ENCODE peak calls at places on chromosomes 7 and 10, in eight cellular contexts. One of them, this sample, is unnamed.

GRCh38 chr10:62869958-62870357 is 53.8 kb upstream of the EGR2 start:
- DNase-seq in H54: no peak
- DNase-seq in right lobe of liver: no peak
- DNase-seq in Peyer's patch: no peak
- DNase-seq in body of pancreas: no peak
- DNase-seq in spleen: no peak
- DNase-seq in A549: no peak
- DNase-seq in lower leg skin: no peak
- DNase-seq in this sample: no peak

GRCh38 chr10:111789821-111790220 is 393.7 kb downstream of the GPAM start:
- DNase-seq in H54: no peak
- DNase-seq in right lobe of liver: no peak
- DNase-seq in Peyer's patch: no peak
- DNase-seq in body of pancreas: no peak
- DNase-seq in spleen: no peak
- DNase-seq in A549: no peak
- DNase-seq in lower leg skin: no peak
- DNase-seq in this sample: no peak

GRCh38 chr10:49518982-49519578 is 19.8 kb downstream of the ERCC6 start:
- DNase-seq in H54: peak; percentile 23
- DNase-seq in right lobe of liver: no peak
- DNase-seq in Peyer's patch: no peak
- DNase-seq in body of pancreas: peak; percentile 32
- DNase-seq in spleen: no peak
- DNase-seq in A549: peak; percentile 59
- DNase-seq in lower leg skin: no peak
- DNase-seq in this sample: no peak

GRCh38 chr7:30020535-30020934 is 6.0 kb downstream of the FKBP14 start:
- DNase-seq in H54: no peak
- DNase-seq in right lobe of liver: no peak
- DNase-seq in Peyer's patch: no peak
- DNase-seq in body of pancreas: no peak
- DNase-seq in spleen: no peak
- DNase-seq in A549: no peak
- DNase-seq in lower leg skin: no peak
- DNase-seq in this sample: no peak

GRCh38 chr10:44697096-44697495 is 214.0 kb upstream of the TMEM72 start:
- DNase-seq in H54: no peak
- DNase-seq in right lobe of liver: no peak
- DNase-seq in Peyer's patch: no peak
- DNase-seq in body of pancreas: no peak
- DNase-seq in spleen: no peak
- DNase-seq in A549: no peak
- DNase-seq in lower leg skin: no peak
- DNase-seq in this sample: no peak

GRCh38 chr7:156768698-156769472 is 124.1 kb downstream of the LMBR1 start:
- DNase-seq in H54: no peak
- DNase-seq in right lobe of liver: no peak
- DNase-seq in Peyer's patch: no peak
- DNase-seq in body of pancreas: no peak
- DNase-seq in spleen: no peak
- DNase-seq in A549: no peak
- DNase-seq in lower leg skin: no peak
- DNase-seq in this sample: no peak

GRCh38 chr7:66281678-66282593 is 76.8 kb downstream of the TPST1 start:
- DNase-seq in H54: peak; percentile 44
- DNase-seq in right lobe of liver: no peak
- DNase-seq in Peyer's patch: no peak
- DNase-seq in body of pancreas: no peak
- DNase-seq in spleen: peak; percentile 67
- DNase-seq in A549: no peak
- DNase-seq in lower leg skin: peak; percentile 85
- DNase-seq in this sample: peak; percentile 72

GRCh38 chr7:69597278-69598076 is 798 bp upstream of the AUTS2 start:
- DNase-seq in H54: peak; percentile 48
- DNase-seq in right lobe of liver: peak; percentile 47
- DNase-seq in Peyer's patch: peak; percentile 20
- DNase-seq in body of pancreas: peak; percentile 23
- DNase-seq in spleen: peak; percentile 89
- DNase-seq in A549: peak; percentile 29
- DNase-seq in lower leg skin: peak; percentile 91
- DNase-seq in this sample: peak; percentile 79

GRCh38 chr10:6659451-6659850 is 79.4 kb upstream of the PRKCQ start:
- DNase-seq in H54: no peak
- DNase-seq in right lobe of liver: no peak
- DNase-seq in Peyer's patch: no peak
- DNase-seq in body of pancreas: no peak
- DNase-seq in spleen: no peak
- DNase-seq in A549: no peak
- DNase-seq in lower leg skin: no peak
- DNase-seq in this sample: no peak

GRCh38 chr10:70191906-70192305 is 21.6 kb upstream of the SAR1A start:
- DNase-seq in H54: peak; percentile 45
- DNase-seq in right lobe of liver: no peak
- DNase-seq in Peyer's patch: no peak
- DNase-seq in body of pancreas: no peak
- DNase-seq in spleen: no peak
- DNase-seq in A549: no peak
- DNase-seq in lower leg skin: no peak
- DNase-seq in this sample: no peak

GRCh38 chr7:98329974-98330373 is 48.5 kb downstream of the BRI3 start:
- DNase-seq in H54: no peak
- DNase-seq in right lobe of liver: no peak
- DNase-seq in Peyer's patch: no peak
- DNase-seq in body of pancreas: no peak
- DNase-seq in spleen: no peak
- DNase-seq in A549: no peak
- DNase-seq in lower leg skin: no peak
- DNase-seq in this sample: no peak

GRCh38 chr7:4845740-4846142 is 16.1 kb downstream of the PAPOLB start:
- DNase-seq in H54: no peak
- DNase-seq in right lobe of liver: no peak
- DNase-seq in Peyer's patch: no peak
- DNase-seq in body of pancreas: no peak
- DNase-seq in spleen: no peak
- DNase-seq in A549: no peak
- DNase-seq in lower leg skin: no peak
- DNase-seq in this sample: peak; percentile 34

GRCh38 chr7:117756586-117756985 is 116.7 kb downstream of the CTTNBP2 start:
- DNase-seq in H54: no peak
- DNase-seq in right lobe of liver: no peak
- DNase-seq in Peyer's patch: no peak
- DNase-seq in body of pancreas: no peak
- DNase-seq in spleen: no peak
- DNase-seq in A549: no peak
- DNase-seq in lower leg skin: no peak
- DNase-seq in this sample: no peak

GRCh38 chr7:149459540-149460433 is 1.1 kb downstream of the ZNF777 start:
- DNase-seq in H54: no peak
- DNase-seq in right lobe of liver: no peak
- DNase-seq in Peyer's patch: no peak
- DNase-seq in body of pancreas: no peak
- DNase-seq in spleen: no peak
- DNase-seq in A549: peak; percentile 29
- DNase-seq in lower leg skin: no peak
- DNase-seq in this sample: no peak

GRCh38 chr7:139829654-139830130 is 628 bp downstream of the TBXAS1 start:
- DNase-seq in H54: no peak
- DNase-seq in right lobe of liver: no peak
- DNase-seq in Peyer's patch: no peak
- DNase-seq in body of pancreas: no peak
- DNase-seq in spleen: no peak
- DNase-seq in A549: no peak
- DNase-seq in lower leg skin: no peak
- DNase-seq in this sample: no peak

GRCh38 chr7:20697351-20697750 is 81.9 kb downstream of the ABCB5 start:
- DNase-seq in H54: no peak
- DNase-seq in right lobe of liver: no peak
- DNase-seq in Peyer's patch: no peak
- DNase-seq in body of pancreas: no peak
- DNase-seq in spleen: no peak
- DNase-seq in A549: no peak
- DNase-seq in lower leg skin: no peak
- DNase-seq in this sample: no peak

GRCh38 chr7:20700491-20701231 is 85.2 kb downstream of the ABCB5 start:
- DNase-seq in H54: no peak
- DNase-seq in right lobe of liver: no peak
- DNase-seq in Peyer's patch: no peak
- DNase-seq in body of pancreas: no peak
- DNase-seq in spleen: no peak
- DNase-seq in A549: no peak
- DNase-seq in lower leg skin: no peak
- DNase-seq in this sample: no peak

DNA sequence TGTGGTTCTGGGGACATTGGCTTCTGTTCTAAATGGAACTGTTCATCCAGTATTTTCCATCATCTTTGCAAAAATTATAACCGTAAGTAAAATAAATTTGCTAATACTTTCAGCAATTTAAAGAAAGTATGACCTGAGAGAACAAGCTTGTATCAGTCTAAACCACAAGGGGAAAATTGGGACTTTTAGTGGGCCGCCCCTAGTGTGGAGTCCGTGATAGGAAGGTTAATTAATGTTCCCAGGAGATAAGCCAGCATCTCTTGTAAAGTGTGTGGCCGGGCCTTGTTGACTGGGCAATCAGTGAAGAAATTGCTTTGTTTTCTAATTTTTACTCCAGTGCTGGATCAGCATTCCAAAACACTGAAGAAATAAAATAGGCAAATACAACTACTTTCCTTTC is 83.0 kb downstream of the ABCB5 start:
- DNase-seq in H54: no peak
- DNase-seq in right lobe of liver: no peak
- DNase-seq in Peyer's patch: no peak
- DNase-seq in body of pancreas: no peak
- DNase-seq in spleen: no peak
- DNase-seq in A549: no peak
- DNase-seq in lower leg skin: no peak
- DNase-seq in this sample: no peak
- TF ChIP-seq POLR2A in H54: no peak
- TF ChIP-seq POLR2A in right lobe of liver: no peak
- TF ChIP-seq POLR2A in Peyer's patch: no peak
- TF ChIP-seq POLR2A in body of pancreas: no peak
- TF ChIP-seq POLR2A in spleen: no peak
- TF ChIP-seq POLR2A in A549: no peak
- TF ChIP-seq POLR2A in lower leg skin: no peak
- TF ChIP-seq POLR2A in this sample: no peak

GRCh38 chr7:76048668-76048988 is 722 bp downstream of the MDH2 start:
- DNase-seq in H54: no peak
- DNase-seq in right lobe of liver: no peak
- DNase-seq in Peyer's patch: no peak
- DNase-seq in body of pancreas: peak; percentile 36
- DNase-seq in spleen: no peak
- DNase-seq in A549: peak; percentile 58
- DNase-seq in lower leg skin: no peak
- DNase-seq in this sample: no peak

GRCh38 chr7:76050545-76050944 is 2.6 kb downstream of the MDH2 start:
- DNase-seq in H54: no peak
- DNase-seq in right lobe of liver: no peak
- DNase-seq in Peyer's patch: no peak
- DNase-seq in body of pancreas: no peak
- DNase-seq in spleen: no peak
- DNase-seq in A549: no peak
- DNase-seq in lower leg skin: no peak
- DNase-seq in this sample: no peak

GRCh38 chr7:76049295-76049694 is 1.4 kb downstream of the MDH2 start:
- DNase-seq in H54: no peak
- DNase-seq in right lobe of liver: no peak
- DNase-seq in Peyer's patch: no peak
- DNase-seq in body of pancreas: no peak
- DNase-seq in spleen: no peak
- DNase-seq in A549: no peak
- DNase-seq in lower leg skin: no peak
- DNase-seq in this sample: no peak

GRCh38 chr7:76047305-76047810 is 442 bp downstream of the STYXL1 start:
- DNase-seq in H54: no peak
- DNase-seq in right lobe of liver: no peak
- DNase-seq in Peyer's patch: no peak
- DNase-seq in body of pancreas: no peak
- DNase-seq in spleen: no peak
- DNase-seq in A549: no peak
- DNase-seq in lower leg skin: no peak
- DNase-seq in this sample: no peak

GRCh38 chr7:76047811-76048667 is at the start of the genes MDH2 and STYXL1:
- DNase-seq in H54: peak; percentile 95
- DNase-seq in right lobe of liver: peak; percentile 95
- DNase-seq in Peyer's patch: peak; percentile 90
- DNase-seq in body of pancreas: peak; percentile 95
- DNase-seq in spleen: peak; percentile 97
- DNase-seq in A549: peak; percentile 98
- DNase-seq in lower leg skin: peak; percentile 98
- DNase-seq in this sample: peak; percentile 97
- TF ChIP-seq POLR2A in H54: peak; percentile 92
- TF ChIP-seq POLR2A in right lobe of liver: peak; percentile 96
- TF ChIP-seq POLR2A in Peyer's patch: peak; percentile 90
- TF ChIP-seq POLR2A in body of pancreas: peak; percentile 86
- TF ChIP-seq POLR2A in spleen: no peak
- TF ChIP-seq POLR2A in A549: peak; percentile 87
- TF ChIP-seq POLR2A in lower leg skin: no peak
- TF ChIP-seq POLR2A in this sample: peak; percentile 87

DNA sequence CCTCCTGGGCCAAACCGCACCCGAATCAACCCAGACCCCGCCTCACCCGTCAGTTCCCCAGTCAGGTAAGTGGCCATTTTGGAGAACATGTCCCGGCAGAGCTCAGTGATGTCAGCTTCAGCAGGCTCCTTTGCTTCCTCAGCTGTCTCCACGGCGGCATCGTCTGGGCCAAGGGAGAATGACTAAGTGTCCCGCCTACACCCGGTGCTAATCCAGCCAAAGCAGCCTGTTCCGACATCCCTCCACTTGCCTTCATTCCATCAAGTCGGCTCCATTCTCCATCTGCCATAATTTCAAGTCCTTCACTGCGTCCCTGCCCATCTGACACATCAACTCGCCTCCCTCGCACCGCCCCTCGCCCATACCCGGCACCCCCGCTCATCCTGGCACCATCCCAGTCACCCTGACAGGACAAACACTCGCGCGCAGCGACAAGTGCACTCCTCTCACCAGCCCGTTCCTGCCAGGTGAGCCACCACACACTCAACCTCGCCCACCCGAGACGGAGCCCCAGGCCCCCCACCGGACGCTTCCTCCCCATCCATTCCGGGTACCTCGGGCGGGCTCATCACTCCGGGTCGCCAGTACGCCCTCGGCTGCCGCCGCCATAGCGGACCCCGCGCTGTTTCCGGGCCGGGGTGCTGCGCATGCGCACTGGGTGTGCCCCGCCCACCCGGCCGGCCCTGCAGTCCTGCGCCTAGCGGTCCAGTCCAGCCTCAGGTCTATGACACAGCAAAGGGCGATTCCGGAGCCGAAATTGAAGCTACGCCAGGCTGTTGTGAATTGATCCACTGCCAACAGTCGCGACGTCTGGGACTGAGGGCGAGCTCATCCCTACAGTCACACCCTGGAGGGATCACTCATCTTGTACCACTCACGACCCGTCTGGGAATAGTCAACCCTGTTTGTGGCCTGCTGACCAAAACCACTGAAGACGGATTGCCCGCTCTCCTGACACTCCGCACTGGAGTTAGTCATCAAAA is at the start of gene BLOC1S2:
- DNase-seq in H54: peak; percentile 96
- DNase-seq in right lobe of liver: peak; percentile 88
- DNase-seq in Peyer's patch: peak; percentile 77
- DNase-seq in body of pancreas: peak; percentile 84
- DNase-seq in spleen: peak; percentile 96
- DNase-seq in A549: peak; percentile 97
- DNase-seq in lower leg skin: peak; percentile 96
- DNase-seq in this sample: peak; percentile 94
- TF ChIP-seq POLR2A in H54: peak; percentile 95
- TF ChIP-seq POLR2A in right lobe of liver: peak; percentile 91
- TF ChIP-seq POLR2A in Peyer's patch: peak; percentile 88
- TF ChIP-seq POLR2A in body of pancreas: peak; percentile 71
- TF ChIP-seq POLR2A in spleen: no peak
- TF ChIP-seq POLR2A in A549: peak; percentile 92
- TF ChIP-seq POLR2A in lower leg skin: no peak
- TF ChIP-seq POLR2A in this sample: peak; percentile 76

GRCh38 chr7:47651355-47652317 is 69.7 kb upstream of the TNS3 start:
- DNase-seq in H54: peak; percentile 62
- DNase-seq in right lobe of liver: no peak
- DNase-seq in Peyer's patch: no peak
- DNase-seq in body of pancreas: no peak
- DNase-seq in spleen: no peak
- DNase-seq in A549: peak; percentile 79
- DNase-seq in lower leg skin: no peak
- DNase-seq in this sample: no peak
- TF ChIP-seq POLR2A in H54: no peak
- TF ChIP-seq POLR2A in right lobe of liver: no peak
- TF ChIP-seq POLR2A in Peyer's patch: no peak
- TF ChIP-seq POLR2A in body of pancreas: no peak
- TF ChIP-seq POLR2A in spleen: no peak
- TF ChIP-seq POLR2A in A549: no peak
- TF ChIP-seq POLR2A in lower leg skin: no peak
- TF ChIP-seq POLR2A in this sample: no peak

This sample was measured in sigmoid colon.